ENCODE peak calls at places on chromosome 13, in six cellular contexts. S, X, B, K, F and V are unnamed samples.

GRCh38 chr13:69092615-69093322 is 1014.9 kb upstream of the ATXN8OS start:
- DNase-seq in S (no peak), X (no peak), B (no peak), K (no peak), F (no peak), V (no peak)

GRCh38 chr13:32136061-32136460 is 104.5 kb downstream of the FRY start:
- DNase-seq in S (no peak), X (no peak), B (no peak), K (no peak), F (no peak), V (no peak)

GRCh38 chr13:112722433-112723250 is 32.8 kb downstream of the ATP11A start:
- DNase-seq in S (no peak), X (peak), B (no peak), K (peak), F (no peak), V (peak)

GRCh38 chr13:26604784-26605183 is 47.3 kb downstream of the WASF3 start:
- DNase-seq in S (peak), X (no peak), B (peak), K (no peak), F (no peak), V (peak)

GRCh38 chr13:114185182-114185971 is 6.3 kb downstream of the CFAP97D2 start:
- DNase-seq in S (no peak), X (peak), B (no peak), K (no peak), F (no peak), V (no peak)

GRCh38 chr13:44021422-44021821 is 141.7 kb downstream of the LACC1 start:
- DNase-seq in S (no peak), X (no peak), B (no peak), K (no peak), F (no peak), V (no peak)

GRCh38 chr13:75931116-75931515 is 295.0 kb downstream of the LMO7 start:
- DNase-seq in S (no peak), X (no peak), B (no peak), K (no peak), F (no peak), V (no peak)

GRCh38 chr13:107351305-107351704 is 783.4 kb upstream of the ARGLU1 start:
- DNase-seq in S (no peak), X (no peak), B (no peak), K (no peak), F (no peak), V (no peak)

GRCh38 chr13:51797664-51798488 is 6.1 kb downstream of the DHRS12 start:
- DNase-seq in S (peak), X (no peak), B (no peak), K (peak), F (peak), V (no peak)

GRCh38 chr13:24682353-24682752 is 2.1 kb downstream of the ATP12A start:
- DNase-seq in S (no peak), X (no peak), B (no peak), K (no peak), F (no peak), V (no peak)

GRCh38 chr13:109700176-109700575 is 86.2 kb downstream of the IRS2 start:
- DNase-seq in S (peak), X (peak), B (no peak), K (peak), F (peak), V (peak)

GRCh38 chr13:20106751-20107150 is 54.1 kb downstream of the GJA3 start:
- DNase-seq in S (no peak), X (no peak), B (no peak), K (no peak), F (no peak), V (no peak)

GRCh38 chr13:98509271-98510155 is 67.4 kb downstream of the STK24 start:
- DNase-seq in S (no peak), X (peak), B (peak), K (peak), F (no peak), V (peak)

GRCh38 chr13:114213980-114214379 is 20.7 kb upstream of the CDC16 start:
- DNase-seq in S (no peak), X (no peak), B (no peak), K (no peak), F (no peak), V (no peak)

GRCh38 chr13:74090869-74091605 is 43.2 kb downstream of the KLF12 start:
- DNase-seq in S (no peak), X (no peak), B (no peak), K (no peak), F (no peak), V (no peak)

GRCh38 chr13:22012676-22013075 is 341.8 kb downstream of the FGF9 start:
- DNase-seq in S (no peak), X (no peak), B (no peak), K (no peak), F (no peak), V (no peak)

GRCh38 chr13:43058318-43058674 is 34.9 kb downstream of the DNAJC15 start:
- DNase-seq in S (no peak), X (peak), B (no peak), K (no peak), F (no peak), V (no peak)

GRCh38 chr13:29605860-29606526 is 10.5 kb upstream of the SLC7A1 start:
- DNase-seq in S (no peak), X (peak), B (no peak), K (no peak), F (no peak), V (no peak)

GRCh38 chr13:28077231-28077630 is 23.1 kb downstream of the FLT3 start:
- DNase-seq in S (no peak), X (no peak), B (no peak), K (no peak), F (no peak), V (no peak)

GRCh38 chr13:58032676-58033440 is 401.3 kb downstream of the PCDH17 start:
- DNase-seq in S (no peak), X (no peak), B (no peak), K (no peak), F (no peak), V (no peak)